ENCODE peak calls at places on chromosomes 4 and X, in nine cellular contexts. O, K, S, J, M, U, E, F and D are unnamed samples.
A peak's percentile ranks its signal among the peaks of the same experiment; 100 is the strongest.

GRCh38 chr4:109703664-109704351 is 563 bp upstream of the CASP6 start:
- DNase-seq in O (peak; percentile 15), K (peak; percentile 7), S (peak; percentile 29), J (peak; percentile 60), M (no peak), U (no peak), E (peak; percentile 33), F (no peak), D (no peak)

GRCh38 chr4:109729563-109730293 is at the start of gene PLA2G12A:
- DNase-seq in O (peak; percentile 41), K (no peak), S (peak; percentile 54), J (peak; percentile 65), M (peak; percentile 45), U (peak; percentile 87), E (peak; percentile 41), F (peak; percentile 40), D (peak; percentile 32)

GRCh38 chrX:134423606-134424005 is 36.4 kb upstream of the HPRT1 start:
- DNase-seq in O (peak; percentile 46), K (no peak), S (peak; percentile 55), J (peak; percentile 50), M (peak; percentile 41), U (no peak), E (peak; percentile 49), F (no peak), D (peak; percentile 50)

GRCh38 chr4:128858875-128859696 is 49.6 kb downstream of the JADE1 start:
- DNase-seq in O (peak; percentile 97), K (no peak), S (peak; percentile 42), J (peak; percentile 86), M (peak; percentile 47), U (no peak), E (peak; percentile 72), F (no peak), D (peak; percentile 87)

GRCh38 chr4:34723606-34724005 is 1520.7 kb downstream of the ARAP2 start:
- DNase-seq in O (no peak), K (no peak), S (peak; percentile 30), J (no peak), M (no peak), U (no peak), E (no peak), F (no peak), D (peak; percentile 25)

GRCh38 chrX:24219320-24219719 is 69.8 kb downstream of the ZFX start:
- DNase-seq in O (no peak), K (no peak), S (no peak), J (no peak), M (no peak), U (no peak), E (no peak), F (no peak), D (no peak)

GRCh38 chr4:55318135-55318534 is 27.9 kb upstream of the SRD5A3 start:
- DNase-seq in O (peak; percentile 84), K (no peak), S (peak; percentile 23), J (peak; percentile 56), M (peak; percentile 31), U (no peak), E (peak; percentile 71), F (no peak), D (peak; percentile 50)

GRCh38 chrX:56368962-56369361 is 136.8 kb downstream of the KLF8 start:
- DNase-seq in O (no peak), K (no peak), S (no peak), J (no peak), M (no peak), U (no peak), E (no peak), F (no peak), D (no peak)

GRCh38 chr4:109040441-109040840 is 262.0 kb downstream of the COL25A1 start:
- DNase-seq in O (no peak), K (no peak), S (no peak), J (no peak), M (no peak), U (no peak), E (no peak), F (no peak), D (peak; percentile 7)

GRCh38 chrX:54357414-54358377 is at the start of gene WNK3:
- DNase-seq in O (peak; percentile 14), K (peak; percentile 19), S (peak; percentile 85), J (peak; percentile 91), M (peak; percentile 83), U (no peak), E (peak; percentile 77), F (no peak), D (peak; percentile 50)

GRCh38 chrX:54352677-54353076 is 5.2 kb downstream of the WNK3 start:
- DNase-seq in O (no peak), K (no peak), S (no peak), J (no peak), M (no peak), U (no peak), E (no peak), F (no peak), D (no peak)

GRCh38 chrX:54359408-54359807 is 1.6 kb upstream of the WNK3 start:
- DNase-seq in O (no peak), K (no peak), S (no peak), J (peak; percentile 1), M (no peak), U (no peak), E (no peak), F (no peak), D (no peak)

GRCh38 chrX:54358424-54359211 is 772 bp upstream of the WNK3 start:
- DNase-seq in O (peak; percentile 3), K (peak; percentile 19), S (peak; percentile 72), J (peak; percentile 82), M (peak; percentile 75), U (no peak), E (peak; percentile 61), F (no peak), D (peak; percentile 22)
- H3K4me3 ChIP-seq in O (peak overlapping the region; percentile 51), K (peak overlapping the region; percentile 47), S (peak overlapping the region; percentile 63), J (peak overlapping the region; percentile 64), M (peak overlapping the region; percentile 60), U (no peak overlapping the region), E (peak overlapping the region; percentile 59), F (no peak overlapping the region), D (peak overlapping the region; percentile 52)

DNA sequence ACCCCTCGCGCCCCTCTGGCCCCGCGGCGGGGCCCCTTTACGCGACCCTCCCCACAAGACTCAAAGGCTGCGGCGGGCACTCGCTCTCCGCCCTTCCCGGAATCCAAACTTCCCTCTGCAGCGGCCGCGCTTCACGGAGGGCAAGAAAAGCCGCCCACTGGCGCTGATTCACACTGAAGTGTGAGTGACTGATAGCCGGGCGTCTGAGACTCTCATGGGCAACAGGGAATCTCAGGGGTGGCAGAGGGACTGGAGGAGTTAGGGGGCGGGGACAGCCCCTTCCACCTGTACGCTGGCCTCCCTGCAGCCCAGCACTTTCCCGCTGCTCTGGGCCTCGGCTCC is 664 bp downstream of the SH3BP2 start:
- DNase-seq in O (peak; percentile 56), K (no peak), S (peak; percentile 48), J (peak; percentile 56), M (no peak), U (peak; percentile 12), E (peak; percentile 50), F (no peak), D (peak; percentile 51)
- H3K4me3 ChIP-seq in O (peak overlapping the region; percentile 72), K (peak overlapping the region; percentile 60), S (peak overlapping the region; percentile 72), J (peak overlapping the region; percentile 44), M (peak overlapping the region; percentile 69), U (peak overlapping the region; percentile 62), E (peak overlapping the region; percentile 65), F (peak overlapping the region; percentile 55), D (peak overlapping the region; percentile 50)

GRCh38 chrX:151975736-151976275 is 1.3 kb upstream of the GABRE start:
- DNase-seq in O (no peak), K (no peak), S (no peak), J (no peak), M (no peak), U (no peak), E (no peak), F (no peak), D (no peak)

GRCh38 chrX:151977009-151977408 is 2.5 kb upstream of the GABRE start:
- DNase-seq in O (peak; percentile 43), K (no peak), S (no peak), J (peak; percentile 61), M (no peak), U (no peak), E (no peak), F (no peak), D (no peak)

GRCh38 chrX:151973851-151974335 is 583 bp downstream of the GABRE start:
- DNase-seq in O (peak; percentile 33), K (no peak), S (peak; percentile 45), J (no peak), M (peak; percentile 43), U (no peak), E (no peak), F (no peak), D (no peak)

GRCh38 chrX:151974336-151975227 is at the start of gene GABRE:
- DNase-seq in O (peak; percentile 46), K (no peak), S (peak; percentile 35), J (peak; percentile 56), M (peak; percentile 50), U (no peak), E (no peak), F (no peak), D (peak; percentile 26)

DNA sequence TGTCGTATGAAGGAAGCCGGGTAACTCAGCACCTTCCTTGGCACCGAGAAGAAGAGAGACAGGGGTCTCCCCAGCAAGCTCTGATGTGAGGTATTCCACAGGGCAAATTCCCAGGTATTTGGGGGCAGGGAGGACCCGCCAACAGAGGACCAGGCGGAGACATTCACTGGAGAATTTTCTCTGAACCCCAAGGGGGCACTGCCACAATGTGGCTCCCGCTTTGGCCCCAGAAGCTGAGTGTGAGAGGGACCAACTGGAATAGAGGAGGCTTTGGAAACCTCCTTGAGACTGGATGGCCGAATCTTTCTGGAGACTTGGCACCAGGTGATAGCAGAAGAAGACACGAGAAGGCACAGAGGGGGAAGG is 735 bp upstream of the GABRE start:
- DNase-seq in O (no peak), K (no peak), S (no peak), J (no peak), M (no peak), U (no peak), E (no peak), F (no peak), D (no peak)
- H3K4me3 ChIP-seq in O (no peak overlapping the region), K (no peak overlapping the region), S (no peak overlapping the region), J (peak overlapping the region; percentile 34), M (peak overlapping the region; percentile 12), U (no peak overlapping the region), E (no peak overlapping the region), F (no peak overlapping the region), D (no peak overlapping the region)

DNA sequence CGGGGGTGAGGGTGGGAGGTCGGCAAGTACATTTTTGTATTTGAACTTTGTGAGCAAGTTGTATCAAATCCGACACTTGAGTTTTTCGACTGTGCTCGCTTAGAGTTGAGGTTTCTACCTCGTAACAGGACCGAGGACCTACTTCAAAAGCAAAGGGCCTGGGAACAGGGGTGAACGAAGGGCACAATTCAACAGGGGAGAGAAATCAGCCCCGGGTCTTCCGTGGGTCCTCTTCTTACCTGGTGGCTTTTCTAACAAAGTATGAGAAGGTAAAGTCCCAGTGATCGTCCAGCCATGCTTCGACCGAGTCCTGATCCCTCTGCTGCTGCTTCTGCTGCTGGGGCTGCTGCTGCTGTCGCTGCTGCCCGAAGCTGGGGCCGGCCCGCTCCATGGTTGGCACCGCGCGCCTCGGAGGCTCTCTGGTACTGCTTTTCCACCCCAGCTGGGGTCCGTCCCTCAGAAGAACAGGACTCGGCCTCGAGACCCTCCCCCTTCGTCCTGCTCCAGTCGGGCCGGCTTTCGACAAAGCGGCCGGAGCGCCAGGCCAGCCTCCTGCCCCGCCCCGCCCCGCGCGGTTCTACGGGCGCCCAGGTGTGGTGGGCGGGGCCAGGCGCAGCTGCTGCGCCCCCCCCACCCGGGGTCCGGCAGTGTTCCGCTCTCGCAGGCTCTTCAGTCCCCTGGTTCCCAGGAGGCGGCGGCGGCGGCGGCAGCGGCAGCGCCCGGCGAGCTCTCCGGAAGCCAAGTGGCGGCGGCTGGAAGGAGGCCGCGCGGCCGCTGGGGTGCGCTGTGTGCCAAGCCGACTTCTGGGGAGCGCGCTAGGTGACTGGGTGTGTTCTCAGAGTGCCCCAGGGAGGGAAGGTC is at the start of gene PDE5A:
- DNase-seq in O (peak; percentile 77), K (peak; percentile 12), S (peak; percentile 79), J (peak; percentile 78), M (peak; percentile 82), U (peak; percentile 70), E (peak; percentile 71), F (no peak), D (peak; percentile 58)
- H3K4me3 ChIP-seq in O (peak within 1 kb of the TSS; percentile 92), K (peak within 1 kb of the TSS; percentile 57), S (peak within 1 kb of the TSS; percentile 85), J (peak within 1 kb of the TSS; percentile 89), M (peak within 1 kb of the TSS; percentile 79), U (peak within 1 kb of the TSS; percentile 78), E (peak within 1 kb of the TSS; percentile 75), F (peak within 1 kb of the TSS; percentile 59), D (peak within 1 kb of the TSS; percentile 72)